ENCODE peak calls at places on chromosome 3, in ten cellular contexts. M is GM03348, B is NCI-H82, Z is ELR, V is MM.1S, T is right cardiac atrium, L is hypothalamus, I is germinal center, U is B cell, J is NCI-H510A treated with DMSO at 0.1 percent for 48 hours. P is an unnamed sample.

GRCh38 chr3:71859128-71859519 is 74.2 kb upstream of the PROK2 start:
- DNase-seq in T (no peak), U (no peak), L (no peak), J (peak), B (peak), M (no peak), I (no peak), Z (peak), V (peak), P (no peak)

GRCh38 chr3:126341755-126342150 is 15.5 kb downstream of the KLF15 start:
- DNase-seq in B (no peak), T (no peak), U (peak), I (no peak), V (no peak), Z (no peak), J (no peak), L (no peak), M (no peak), P (no peak)

GRCh38 chr3:139319428-139320402 is 24.1 kb upstream of the MRPS22 start:
- DNase-seq in I (no peak), L (no peak), J (no peak), T (no peak), B (peak), Z (peak), M (no peak), U (peak), V (no peak), P (no peak)

GRCh38 chr3:52437326-52438103 is 7.4 kb downstream of the SEMA3G start:
- DNase-seq in M (no peak), I (no peak), J (no peak), B (no peak), V (no peak), L (no peak), Z (no peak), T (peak), U (peak), P (no peak)

GRCh38 chr3:156761713-156762575 is 64.2 kb upstream of the LEKR1 start:
- DNase-seq in J (no peak), U (no peak), T (no peak), L (no peak), I (no peak), M (no peak), V (no peak), B (no peak), Z (no peak), P (no peak)

GRCh38 chr3:196528639-196529233 is 13.6 kb upstream of the SMCO1 start:
- DNase-seq in I (peak), J (peak), Z (peak), M (peak), T (peak), B (peak), U (peak), L (no peak), V (peak), P (no peak)

GRCh38 chr3:23246651-23247050 is 43.5 kb downstream of the UBE2E2 start:
- DNase-seq in T (no peak), I (no peak), L (no peak), J (no peak), Z (no peak), M (no peak), B (no peak), U (no peak), V (no peak), P (no peak)

GRCh38 chr3:11850003-11850402 is 3.3 kb upstream of the TAMM41 start:
- DNase-seq in B (peak), T (no peak), Z (no peak), L (no peak), U (no peak), M (no peak), I (no peak), V (no peak), J (no peak), P (no peak)

GRCh38 chr3:31448035-31448881 is 84.5 kb upstream of the STT3B start:
- DNase-seq in I (peak), B (peak), V (peak), U (no peak), L (no peak), T (no peak), M (no peak), J (no peak), Z (peak), P (no peak)

GRCh38 chr3:119588112-119588511 is 8.8 kb downstream of the ADPRH start:
- DNase-seq in L (no peak), I (peak), V (no peak), U (peak), T (peak), J (no peak), B (no peak), Z (no peak), M (no peak), P (no peak)

GRCh38 chr3:50503504-50503903 is at the start of gene CACNA2D2:
- DNase-seq in V (peak), B (peak), I (peak), Z (peak), J (peak), M (peak), L (peak), U (peak), T (peak), P (no peak)

GRCh38 chr3:15015456-15015855 is 49.7 kb downstream of the MRPS25 start:
- DNase-seq in J (no peak), B (no peak), Z (no peak), T (peak), L (no peak), M (no peak), U (no peak), V (no peak), I (no peak), P (no peak)

GRCh38 chr3:37338500-37338899 is 164.1 kb upstream of the LRRFIP2 start:
- DNase-seq in M (peak), T (no peak), J (no peak), I (no peak), U (no peak), V (no peak), Z (no peak), B (no peak), L (no peak), P (no peak)

GRCh38 chr3:51539291-51539891 is 872 bp downstream of the RAD54L2 start:
- DNase-seq in Z (peak), L (no peak), I (peak), V (peak), J (peak), U (no peak), M (peak), B (peak), T (no peak), P (no peak)

GRCh38 chr3:65672876-65673815 is 365.6 kb downstream of the MAGI1 start:
- DNase-seq in U (no peak), B (peak), L (peak), T (peak), V (peak), J (peak), Z (peak), M (no peak), I (no peak), P (no peak)

GRCh38 chr3:8739757-8740508 is 6.3 kb downstream of the CAV3 start:
- DNase-seq in I (no peak), B (no peak), Z (peak), T (no peak), L (no peak), M (peak), V (peak), J (no peak), U (no peak), P (no peak)

GRCh38 chr3:148903022-148903442 is 37.9 kb downstream of the CPA3 start:
- DNase-seq in V (no peak), U (no peak), M (peak), I (no peak), J (no peak), L (no peak), B (no peak), Z (peak), T (no peak), P (no peak)

GRCh38 chr3:102059145-102059943 is 210.0 kb downstream of the NFKBIZ start:
- DNase-seq in T (no peak), M (no peak), Z (no peak), V (peak), B (no peak), I (peak), U (peak), J (no peak), L (no peak), P (no peak)

GRCh38 chr3:49238274-49239127 is 38.5 kb downstream of the C3orf62 start:
- DNase-seq in V (no peak), U (peak), Z (no peak), I (no peak), T (no peak), B (no peak), L (no peak), J (no peak), M (no peak), P (no peak)

GRCh38 chr3:151404316-151404715 is 19.8 kb upstream of the P2RY12 start:
- DNase-seq in T (no peak), U (no peak), V (no peak), B (no peak), J (no peak), M (peak), Z (peak), L (no peak), I (no peak), P (no peak)

GRCh38 chr3:11244131-11244677 is 28.0 kb upstream of the ATG7 start:
- DNase-seq in M (peak), Z (peak), T (no peak), J (no peak), I (no peak), U (no peak), B (no peak), L (no peak), V (no peak), P (no peak)

GRCh38 chr3:150639262-150639661 is 36.1 kb downstream of the SELENOT start:
- DNase-seq in L (no peak), U (no peak), M (no peak), J (no peak), I (no peak), Z (peak), T (no peak), V (no peak), B (no peak), P (no peak)

GRCh38 chr3:62551556-62551955 is 178.2 kb upstream of the FEZF2 start:
- DNase-seq in T (no peak), L (no peak), V (no peak), U (no peak), B (no peak), M (no peak), Z (no peak), I (no peak), J (no peak), P (no peak)

GRCh38 chr3:17213102-17213501 is 328.3 kb downstream of the PLCL2 start:
- DNase-seq in V (no peak), M (no peak), U (no peak), L (no peak), J (no peak), T (no peak), I (no peak), B (no peak), Z (peak), P (no peak)

GRCh38 chr3:25573386-25574171 is 91.1 kb downstream of the TOP2B start:
- DNase-seq in I (no peak), M (peak), U (no peak), L (no peak), Z (peak), V (no peak), B (no peak), T (no peak), J (no peak), P (no peak)

GRCh38 chr3:61563614-61564404 is 2.4 kb downstream of the PTPRG start:
- DNase-seq in M (peak), J (no peak), U (no peak), B (no peak), Z (peak), L (no peak), I (no peak), T (peak), V (no peak), P (no peak)

GRCh38 chr3:45112939-45113338 is 33.2 kb downstream of the CDCP1 start:
- DNase-seq in Z (no peak), B (no peak), L (no peak), M (peak), V (no peak), U (no peak), J (no peak), T (no peak), I (no peak), P (no peak)

GRCh38 chr3:149964296-149964695 is 6.4 kb downstream of the PFN2 start:
- DNase-seq in M (peak), I (no peak), T (no peak), V (no peak), B (no peak), U (no peak), J (no peak), Z (no peak), L (no peak), P (no peak)

GRCh38 chr3:16546186-16547004 is 32.9 kb upstream of the RFTN1 start:
- DNase-seq in T (peak), J (no peak), U (no peak), M (no peak), B (no peak), I (no peak), L (no peak), Z (no peak), V (no peak), P (no peak)

GRCh38 chr3:26438325-26438940 is 184.1 kb upstream of the LRRC3B start:
- DNase-seq in M (no peak), V (no peak), Z (peak), I (no peak), J (no peak), L (no peak), B (no peak), T (no peak), U (no peak), P (no peak)

GRCh38 chr3:158912188-158912587 is 110.3 kb downstream of the MFSD1 start:
- DNase-seq in J (no peak), B (peak), M (no peak), Z (peak), T (no peak), L (no peak), I (no peak), V (no peak), U (no peak), P (no peak)

P was measured in AG04449.